ENCODE peak calls at places on chromosomes 2 and 18, in eight cellular contexts. U, R, O, M, N, Q, T and F are unnamed samples.

GRCh38 chr2:28276076-28276618 is 116.5 kb upstream of the FOSL2 start:
- DNase-seq in R (peak), O (no peak), T (peak), U (no peak), N (peak), M (no peak), Q (no peak), F (peak)

GRCh38 chr18:39653221-39653620 is 2087.6 kb upstream of the CELF4 start:
- DNase-seq in R (no peak), O (no peak), M (no peak), N (no peak), U (no peak), T (no peak), Q (no peak), F (no peak)

GRCh38 chr2:19205983-19206533 is 152.4 kb downstream of the OSR1 start:
- DNase-seq in R (no peak), O (no peak), N (peak), U (no peak), M (no peak), T (peak), Q (peak), F (no peak)

GRCh38 chr2:214261683-214262082 is 149.2 kb upstream of the VWC2L start:
- DNase-seq in U (no peak), R (no peak), O (no peak), Q (no peak), M (no peak), T (peak), N (peak), F (peak)

GRCh38 chr2:102753563-102754159 is 8.2 kb upstream of the TMEM182 start:
- DNase-seq in U (no peak), R (no peak), Q (no peak), M (no peak), O (no peak), N (peak), T (peak), F (peak)

GRCh38 chr2:101307950-101308431 is 510 bp downstream of the RNF149 start:
- DNase-seq in R (no peak), Q (peak), U (no peak), N (no peak), T (peak), O (no peak), M (no peak), F (peak)

GRCh38 chr2:22281033-22281432 is 1103.9 kb upstream of the KLHL29 start:
- DNase-seq in T (peak), Q (no peak), O (no peak), R (no peak), U (no peak), N (no peak), M (no peak), F (peak)

GRCh38 chr2:25129901-25130520 is 38.4 kb downstream of the POMC start:
- DNase-seq in Q (no peak), T (no peak), M (no peak), R (no peak), O (no peak), N (no peak), U (no peak), F (no peak)

GRCh38 chr2:128638311-128638710 is 319.6 kb upstream of the HS6ST1 start:
- DNase-seq in U (no peak), R (peak), N (no peak), M (no peak), Q (no peak), O (no peak), T (no peak), F (no peak)

GRCh38 chr2:54871457-54872103 is 148.1 kb downstream of the EML6 start:
- DNase-seq in N (peak), U (no peak), O (no peak), Q (no peak), M (no peak), R (no peak), T (peak), F (peak)

GRCh38 chr2:218474527-218474926 is 55.6 kb downstream of the VIL1 start:
- DNase-seq in M (no peak), U (no peak), R (no peak), N (no peak), Q (no peak), T (no peak), O (no peak), F (no peak)

GRCh38 chr2:10225291-10226031 is 77.2 kb upstream of the HPCAL1 start:
- DNase-seq in U (no peak), M (peak), Q (no peak), N (no peak), R (no peak), T (no peak), O (no peak), F (no peak)

GRCh38 chr2:120631719-120632118 is 103.9 kb upstream of the GLI2 start:
- DNase-seq in O (no peak), N (no peak), Q (no peak), U (no peak), M (no peak), R (no peak), T (no peak), F (no peak)

GRCh38 chr2:67142741-67143140 is 254.4 kb upstream of the ETAA1 start:
- DNase-seq in U (no peak), N (no peak), M (no peak), R (no peak), O (no peak), T (no peak), Q (no peak), F (no peak)

GRCh38 chr2:167862787-167863186 is 384.6 kb downstream of the STK39 start:
- DNase-seq in N (no peak), M (no peak), R (no peak), T (peak), Q (no peak), U (no peak), O (no peak), F (peak)

GRCh38 chr2:219494952-219495530 is 3.6 kb upstream of the GMPPA start:
- DNase-seq in T (no peak), N (no peak), M (no peak), Q (no peak), O (no peak), U (no peak), R (no peak), F (no peak)

GRCh38 chr2:48072556-48072955 is 166.3 kb upstream of the FBXO11 start:
- DNase-seq in Q (no peak), O (no peak), N (no peak), U (no peak), M (no peak), T (no peak), R (no peak), F (no peak)

GRCh38 chr2:68414862-68415261 is 49.8 kb downstream of the PLEK start:
- DNase-seq in M (no peak), O (no peak), Q (no peak), N (no peak), T (no peak), R (no peak), U (no peak), F (no peak)

GRCh38 chr18:10371165-10371564 is 83.3 kb upstream of the APCDD1 start:
- DNase-seq in U (no peak), M (no peak), O (no peak), Q (no peak), T (no peak), R (no peak), N (no peak), F (no peak)

GRCh38 chr2:140643761-140644187 is 1487.0 kb downstream of the LRP1B start:
- DNase-seq in U (no peak), N (no peak), O (no peak), T (peak), R (no peak), Q (no peak), M (no peak), F (peak)

GRCh38 chr2:126200538-126200937 is 455.4 kb upstream of the GYPC start:
- DNase-seq in M (no peak), R (no peak), N (no peak), Q (no peak), T (no peak), U (no peak), O (no peak), F (no peak)

GRCh38 chr18:23671564-23671963 is 8.9 kb upstream of the ANKRD29 start:
- DNase-seq in T (peak), M (no peak), R (no peak), U (no peak), Q (no peak), O (no peak), N (peak), F (no peak)

GRCh38 chr2:178193823-178194599 is at the start of gene OSBPL6:
- DNase-seq in M (peak), R (peak), N (peak), O (peak), Q (peak), T (peak), U (no peak), F (peak)

GRCh38 chr2:199704358-199705238 is 146.4 kb downstream of the FTCDNL1 start:
- DNase-seq in O (no peak), T (peak), U (no peak), M (peak), Q (no peak), N (peak), R (no peak), F (peak)

GRCh38 chr18:1468550-1468949 is 563.9 kb downstream of the ADCYAP1 start:
- DNase-seq in N (no peak), T (no peak), Q (no peak), O (no peak), R (no peak), M (no peak), U (no peak), F (no peak)

GRCh38 chr2:47785986-47786385 is 3.0 kb downstream of the MSH6 start:
- DNase-seq in R (no peak), O (no peak), Q (no peak), N (no peak), U (no peak), T (no peak), M (no peak), F (peak)

GRCh38 chr2:20534913-20535801 is 88.3 kb downstream of the RHOB start:
- DNase-seq in T (no peak), Q (peak), R (no peak), M (no peak), U (no peak), O (no peak), N (no peak), F (no peak)

GRCh38 chr2:167127135-167127534 is 238.9 kb downstream of the XIRP2 start:
- DNase-seq in Q (no peak), M (no peak), R (no peak), T (peak), U (no peak), O (no peak), N (peak), F (peak)

GRCh38 chr18:10526211-10526949 is 553 bp downstream of the NAPG start:
- DNase-seq in N (peak), T (peak), Q (peak), R (no peak), U (peak), O (peak), M (peak), F (peak)

GRCh38 chr18:45670281-45670962 is 53.6 kb upstream of the SLC14A1 start:
- DNase-seq in M (no peak), N (no peak), Q (peak), U (no peak), R (no peak), O (peak), T (peak), F (peak)